ENCODE peak calls at places on chromosome 3, in four cellular contexts. E is left lung; D is CD8-positive, alpha-beta T cell; L is PC-9. F is an unnamed sample.

GRCh38 chr3:117836296-117836695 is 1126.7 kb downstream of the TUSC7 start:
- DNase-seq in L (no peak), E (no peak), D (no peak), F (no peak)

GRCh38 chr3:30683769-30684168 is 77.4 kb downstream of the TGFBR2 start:
- DNase-seq in D (no peak), L (no peak), E (no peak), F (no peak)

GRCh38 chr3:88219138-88219792 is 69.5 kb downstream of the C3orf38 start:
- DNase-seq in L (no peak), E (no peak), D (no peak), F (no peak)

GRCh38 chr3:46692566-46692983 is 904 bp downstream of the ALS2CL start:
- DNase-seq in E (peak; percentile 95), D (no peak), L (peak; percentile 97), F (peak; percentile 93)

GRCh38 chr3:107315136-107315535 is 62.1 kb upstream of the CCDC54 start:
- DNase-seq in L (no peak), E (no peak), D (no peak), F (no peak)

GRCh38 chr3:125431912-125432587 is 56.9 kb upstream of the ZNF148 start:
- DNase-seq in E (no peak), D (no peak), L (no peak), F (no peak)

GRCh38 chr3:98596902-98597500 is 3.6 kb upstream of the CPOX start:
- DNase-seq in L (peak; percentile 53), D (no peak), E (no peak), F (no peak)

GRCh38 chr3:196872316-196872715 is 4.6 kb downstream of the SENP5 start:
- DNase-seq in E (no peak), D (no peak), L (no peak), F (no peak)

GRCh38 chr3:127815001-127815400 is 7.3 kb downstream of the MGLL start:
- DNase-seq in L (no peak), D (no peak), E (no peak), F (no peak)

GRCh38 chr3:127819086-127819485 is 3.2 kb downstream of the MGLL start:
- DNase-seq in D (no peak), E (no peak), L (peak; percentile 71), F (no peak)

GRCh38 chr3:127815641-127816605 is 6.4 kb downstream of the MGLL start:
- DNase-seq in E (no peak), L (no peak), D (no peak), F (no peak)

GRCh38 chr3:127817331-127817821 is 4.9 kb downstream of the MGLL start:
- DNase-seq in L (peak; percentile 98), D (no peak), E (no peak), F (no peak)

DNA sequence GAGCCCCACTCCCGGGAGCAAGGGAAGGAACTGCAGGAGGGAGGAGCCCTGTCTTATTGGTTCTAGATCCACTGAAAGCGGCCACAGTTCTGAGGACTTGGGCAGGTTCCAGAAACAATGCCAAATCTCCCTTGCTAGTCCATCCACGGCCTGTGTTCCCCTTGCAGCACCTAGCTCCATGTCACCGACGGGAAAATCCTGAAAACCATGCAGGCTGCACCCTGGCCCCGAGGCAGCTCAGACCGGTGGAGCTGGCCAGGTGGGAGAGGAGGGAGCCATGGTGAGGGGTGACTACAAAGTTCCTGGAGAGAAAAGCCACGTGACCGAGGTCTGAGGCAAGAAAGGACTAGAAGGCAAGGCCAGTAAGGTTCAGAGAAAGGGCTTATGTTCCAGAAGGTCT is 5.5 kb downstream of the MGLL start:
- DNase-seq in L (peak; percentile 90), D (no peak), E (no peak), F (no peak)
- H3K4me1 ChIP-seq in L (peaks cover 74% of the 10 kb centered on the region), D (no peaks in the 10 kb centered on the region), E (peaks cover 76% of the 10 kb centered on the region), F (no peaks in the 10 kb centered on the region)

GRCh38 chr3:13887746-13888300 is 8.0 kb upstream of the WNT7A start:
- DNase-seq in D (no peak), L (no peak), E (no peak), F (no peak)

GRCh38 chr3:13886593-13887129 is 6.8 kb upstream of the WNT7A start:
- DNase-seq in D (no peak), E (no peak), L (no peak), F (no peak)

GRCh38 chr3:13884851-13885703 is 5.2 kb upstream of the WNT7A start:
- DNase-seq in E (no peak), L (peak; percentile 49), D (peak; percentile 64), F (peak; percentile 44)

GRCh38 chr3:13883681-13884080 is 3.8 kb upstream of the WNT7A start:
- DNase-seq in L (no peak), E (no peak), D (no peak), F (no peak)

DNA sequence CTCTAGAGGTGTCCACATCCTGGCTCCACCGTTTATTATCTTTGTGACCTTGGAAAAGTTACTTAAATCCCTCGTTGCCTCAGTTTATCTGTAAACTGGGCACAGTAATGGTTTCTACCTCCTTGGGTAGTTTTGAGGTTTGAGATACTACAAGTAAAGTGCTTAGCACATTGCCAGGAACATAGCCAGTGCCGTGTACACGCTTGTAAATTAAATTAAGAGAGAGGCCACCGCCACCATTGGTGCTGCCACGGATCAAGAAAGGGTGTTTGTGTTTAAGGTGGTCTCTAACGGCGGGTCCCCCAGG is 5.8 kb upstream of the WNT7A start:
- DNase-seq in D (no peak), L (no peak), E (no peak), F (no peak)
- TF ChIP-seq CTCF in D (peak; percentile 48), L (peak; percentile 9), E (no peak), F (no peak)

DNA sequence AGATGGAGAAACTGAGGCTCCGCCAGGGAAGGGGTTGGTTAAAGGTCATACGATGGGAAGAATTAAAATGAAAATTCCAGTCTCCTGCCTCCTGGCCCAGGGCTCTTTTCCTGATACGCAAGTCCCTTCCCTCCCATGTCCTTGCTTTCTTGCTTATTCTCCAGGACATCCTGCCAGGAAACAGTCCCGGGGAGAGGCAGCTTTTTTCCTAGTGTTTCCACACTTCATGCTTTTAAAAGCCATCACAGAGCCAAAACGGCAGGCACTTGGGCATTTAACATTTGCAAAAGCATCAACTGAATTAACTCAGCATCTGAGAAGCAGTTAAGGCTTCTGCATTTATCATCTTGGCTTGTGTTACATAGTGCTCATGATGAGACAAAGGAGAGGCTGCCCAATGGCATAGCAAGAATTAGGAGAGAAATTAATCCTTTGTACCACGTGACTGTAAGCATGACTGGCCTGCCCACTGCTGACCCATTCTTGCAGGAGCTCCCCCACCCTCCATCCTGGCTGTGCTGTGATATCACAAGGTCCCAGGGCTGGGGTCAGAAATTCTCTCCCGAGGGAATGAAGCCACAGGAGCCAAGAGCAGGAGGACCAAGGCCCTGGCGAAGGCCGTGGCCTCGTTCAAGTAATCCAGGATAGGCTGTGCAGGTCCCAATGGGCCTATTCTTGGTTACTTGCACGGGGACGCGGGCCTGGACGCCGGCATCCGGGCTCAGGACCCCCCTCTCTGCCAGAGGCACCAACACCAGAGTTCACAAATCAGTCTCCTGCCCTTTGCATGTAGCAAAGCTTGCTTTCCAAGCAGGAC is 21.6 kb upstream of the VILL start:
- DNase-seq in D (no peak), E (no peak), L (no peak), F (no peak)
- H3K27ac ChIP-seq in D (no peak overlapping the region), E (peak overlapping the region; percentile 14), L (no peak overlapping the region), F (no peak overlapping the region)

GRCh38 chr3:29335921-29336320 is 55.0 kb downstream of the RBMS3 start:
- DNase-seq in L (no peak), E (no peak), D (no peak), F (no peak)
- H3K4me1 ChIP-seq in L (no peaks in the 10 kb centered on the region), E (peaks cover 27% of the 10 kb centered on the region), D (no peaks in the 10 kb centered on the region), F (no peaks in the 10 kb centered on the region)